ENCODE peak calls at places on chromosomes 12 and 14, in ten cellular contexts. Q is NCI-H1930; Z is lung; P is BJ; W is stimulated activated CD4-positive, alpha-beta T cell treated with anti-CD3 and anti-CD28 coated beads, Interleukin-1b, Interleukin-23, amount 100 ng/mL, for 4 hours; X is GM23338; S is activated T-cell treated with anti-CD3 and anti-CD28 coated beads for 48 hours; G is astrocyte; B is foreskin fibroblast; C is hypothalamus. E is an unnamed sample.

GRCh38 chr12:79262938-79263337 is 398.4 kb downstream of the SYT1 start:
- DNase-seq in Q (no peak), Z (no peak), P (no peak), W (no peak), X (no peak), S (no peak), G (peak), B (peak), C (no peak), E (no peak)

GRCh38 chr12:66409195-66409871 is 107.0 kb downstream of the HELB start:
- DNase-seq in Q (no peak), Z (no peak), P (peak), W (peak), X (peak), S (no peak), G (peak), B (peak), C (no peak), E (peak)

GRCh38 chr14:105013150-105013787 is 7.6 kb downstream of the CDCA4 start:
- DNase-seq in Q (no peak), Z (no peak), P (no peak), W (no peak), X (no peak), S (no peak), G (no peak), B (peak), C (peak), E (no peak)

GRCh38 chr14:93044601-93045000 is 71.1 kb downstream of the ITPK1 start:
- DNase-seq in Q (no peak), Z (no peak), P (no peak), W (no peak), X (no peak), S (no peak), G (no peak), B (no peak), C (no peak), E (no peak)

GRCh38 chr12:107107381-107107780 is 14.0 kb upstream of the CRY1 start:
- DNase-seq in Q (no peak), Z (no peak), P (no peak), W (no peak), X (no peak), S (no peak), G (no peak), B (no peak), C (no peak), E (no peak)

GRCh38 chr14:22333408-22334274 is 255.4 kb downstream of the DAD1 start:
- DNase-seq in Q (peak), Z (no peak), P (peak), W (no peak), X (peak), S (no peak), G (peak), B (peak), C (no peak), E (no peak)

GRCh38 chr12:113136128-113136989 is 798 bp upstream of the RASAL1 start:
- DNase-seq in Q (no peak), Z (no peak), P (no peak), W (peak), X (peak), S (peak), G (no peak), B (no peak), C (peak), E (peak)

GRCh38 chr14:74579447-74580274 is 32.4 kb downstream of the LTBP2 start:
- DNase-seq in Q (no peak), Z (no peak), P (no peak), W (no peak), X (no peak), S (peak), G (peak), B (peak), C (no peak), E (peak)

GRCh38 chr14:99899578-99900178 is 106.5 kb downstream of the EML1 start:
- DNase-seq in Q (no peak), Z (no peak), P (no peak), W (no peak), X (peak), S (no peak), G (no peak), B (peak), C (no peak), E (no peak)

GRCh38 chr12:81627336-81628189 is 131.6 kb downstream of the PPFIA2 start:
- DNase-seq in Q (peak), Z (no peak), P (no peak), W (no peak), X (peak), S (no peak), G (peak), B (peak), C (no peak), E (no peak)

GRCh38 chr12:2794261-2794735 is 472 bp upstream of the FKBP4 start:
- DNase-seq in Q (peak), Z (no peak), P (no peak), W (no peak), X (peak), S (peak), G (peak), B (no peak), C (peak), E (peak)

GRCh38 chr12:32548691-32549412 is 130.2 kb upstream of the DNM1L start:
- DNase-seq in Q (no peak), Z (no peak), P (peak), W (no peak), X (no peak), S (no peak), G (peak), B (peak), C (no peak), E (no peak)

GRCh38 chr12:19482551-19483109 is 43.3 kb downstream of the AEBP2 start:
- DNase-seq in Q (no peak), Z (no peak), P (no peak), W (no peak), X (peak), S (peak), G (no peak), B (no peak), C (no peak), E (peak)

GRCh38 chr14:93328546-93328945 is 4.3 kb downstream of the BTBD7 start:
- DNase-seq in Q (no peak), Z (no peak), P (no peak), W (no peak), X (no peak), S (no peak), G (no peak), B (no peak), C (no peak), E (no peak)

GRCh38 chr12:94206886-94207285 is 58.5 kb downstream of the PLXNC1 start:
- DNase-seq in Q (no peak), Z (no peak), P (no peak), W (no peak), X (no peak), S (no peak), G (no peak), B (no peak), C (no peak), E (no peak)

GRCh38 chr12:21502164-21502496 is 541 bp downstream of the GOLT1B start:
- DNase-seq in Q (no peak), Z (no peak), P (no peak), W (no peak), X (no peak), S (peak), G (peak), B (peak), C (peak), E (peak)

GRCh38 chr12:89949457-89950195 is 241.0 kb upstream of the ATP2B1 start:
- DNase-seq in Q (no peak), Z (no peak), P (peak), W (peak), X (peak), S (no peak), G (peak), B (peak), C (no peak), E (no peak)

GRCh38 chr12:27635349-27635972 is 60.8 kb upstream of the REP15 start:
- DNase-seq in Q (peak), Z (no peak), P (no peak), W (no peak), X (peak), S (no peak), G (peak), B (peak), C (no peak), E (no peak)

GRCh38 chr14:29518335-29518734 is 409.3 kb downstream of the PRKD1 start:
- DNase-seq in Q (no peak), Z (no peak), P (no peak), W (no peak), X (no peak), S (no peak), G (peak), B (peak), C (no peak), E (no peak)

GRCh38 chr14:55048900-55049437 is 2.5 kb upstream of the MAPK1IP1L start:
- DNase-seq in Q (no peak), Z (no peak), P (no peak), W (no peak), X (no peak), S (no peak), G (no peak), B (no peak), C (no peak), E (no peak)

GRCh38 chr14:80850197-80850814 is 91.2 kb downstream of the CEP128 start:
- DNase-seq in Q (peak), Z (no peak), P (peak), W (no peak), X (peak), S (no peak), G (peak), B (peak), C (no peak), E (no peak)

GRCh38 chr14:72700338-72701231 is 193.3 kb downstream of the DPF3 start:
- DNase-seq in Q (no peak), Z (no peak), P (no peak), W (no peak), X (no peak), S (no peak), G (no peak), B (peak), C (no peak), E (no peak)

GRCh38 chr12:15963271-15963670 is 52.1 kb downstream of the DERA start:
- DNase-seq in Q (no peak), Z (no peak), P (no peak), W (no peak), X (no peak), S (no peak), G (peak), B (peak), C (no peak), E (no peak)

GRCh38 chr12:54379401-54380201 is 4.9 kb downstream of the ZNF385A start:
- DNase-seq in Q (peak), Z (peak), P (no peak), W (peak), X (peak), S (peak), G (peak), B (peak), C (peak), E (peak)

E was measured in activated CD4-positive, alpha-beta T cell treated with anti-CD3 and anti-CD28 coated beads, Interleukin-2, amount 50 U/mL, for 48 hours.